ENCODE peak calls at places on chromosomes 4 and X, in seven cellular contexts. One of them, this sample, is unnamed.

GRCh38 chrX:154010330-154011087 is 9.2 kb downstream of the IRAK1 start:
- DNase-seq in SHP77 treated with DMSO at 0.1 percent for 48 hours: no peak
- DNase-seq in ureter: no peak
- DNase-seq in activated CD8-positive, alpha-beta memory T cell treated with anti-CD3 and anti-CD28 coated beads for 48 hours: no peak
- DNase-seq in stimulated activated CD4-positive, alpha-beta T cell treated with anti-CD3 and anti-CD28 coated beads, TNF-alpha, amount 100 ng/mL, for 48 hours: no peak
- DNase-seq in AG08396: no peak
- DNase-seq in neural crest cell: no peak
- DNase-seq in this sample: no peak

GRCh38 chr4:136558940-136559494 is 973.3 kb downstream of the PCDH18 start:
- DNase-seq in SHP77 treated with DMSO at 0.1 percent for 48 hours: no peak
- DNase-seq in ureter: no peak
- DNase-seq in activated CD8-positive, alpha-beta memory T cell treated with anti-CD3 and anti-CD28 coated beads for 48 hours: no peak
- DNase-seq in stimulated activated CD4-positive, alpha-beta T cell treated with anti-CD3 and anti-CD28 coated beads, TNF-alpha, amount 100 ng/mL, for 48 hours: no peak
- DNase-seq in AG08396: no peak
- DNase-seq in neural crest cell: no peak
- DNase-seq in this sample: no peak

GRCh38 chrX:29136904-29137303 is 549.7 kb downstream of the IL1RAPL1 start:
- DNase-seq in SHP77 treated with DMSO at 0.1 percent for 48 hours: no peak
- DNase-seq in ureter: no peak
- DNase-seq in activated CD8-positive, alpha-beta memory T cell treated with anti-CD3 and anti-CD28 coated beads for 48 hours: no peak
- DNase-seq in stimulated activated CD4-positive, alpha-beta T cell treated with anti-CD3 and anti-CD28 coated beads, TNF-alpha, amount 100 ng/mL, for 48 hours: no peak
- DNase-seq in AG08396: no peak
- DNase-seq in neural crest cell: no peak
- DNase-seq in this sample: no peak

GRCh38 chrX:140057001-140057411 is 91.7 kb upstream of the CXorf66 start:
- DNase-seq in SHP77 treated with DMSO at 0.1 percent for 48 hours: no peak
- DNase-seq in ureter: peak; percentile 65
- DNase-seq in activated CD8-positive, alpha-beta memory T cell treated with anti-CD3 and anti-CD28 coated beads for 48 hours: peak; percentile 30
- DNase-seq in stimulated activated CD4-positive, alpha-beta T cell treated with anti-CD3 and anti-CD28 coated beads, TNF-alpha, amount 100 ng/mL, for 48 hours: peak; percentile 62
- DNase-seq in AG08396: peak; percentile 54
- DNase-seq in neural crest cell: peak; percentile 91
- DNase-seq in this sample: peak; percentile 53

GRCh38 chrX:101062171-101062570 is 10.3 kb upstream of the TRMT2B start:
- DNase-seq in SHP77 treated with DMSO at 0.1 percent for 48 hours: no peak
- DNase-seq in ureter: no peak
- DNase-seq in activated CD8-positive, alpha-beta memory T cell treated with anti-CD3 and anti-CD28 coated beads for 48 hours: no peak
- DNase-seq in stimulated activated CD4-positive, alpha-beta T cell treated with anti-CD3 and anti-CD28 coated beads, TNF-alpha, amount 100 ng/mL, for 48 hours: no peak
- DNase-seq in AG08396: no peak
- DNase-seq in neural crest cell: no peak
- DNase-seq in this sample: no peak

GRCh38 chrX:65866762-65867161 is 173.1 kb downstream of the VSIG4 start:
- DNase-seq in SHP77 treated with DMSO at 0.1 percent for 48 hours: no peak
- DNase-seq in ureter: no peak
- DNase-seq in activated CD8-positive, alpha-beta memory T cell treated with anti-CD3 and anti-CD28 coated beads for 48 hours: no peak
- DNase-seq in stimulated activated CD4-positive, alpha-beta T cell treated with anti-CD3 and anti-CD28 coated beads, TNF-alpha, amount 100 ng/mL, for 48 hours: no peak
- DNase-seq in AG08396: no peak
- DNase-seq in neural crest cell: no peak
- DNase-seq in this sample: no peak

GRCh38 chrX:154378059-154378798 is 866 bp upstream of the EMD start:
- DNase-seq in SHP77 treated with DMSO at 0.1 percent for 48 hours: no peak
- DNase-seq in ureter: peak; percentile 81
- DNase-seq in activated CD8-positive, alpha-beta memory T cell treated with anti-CD3 and anti-CD28 coated beads for 48 hours: no peak
- DNase-seq in stimulated activated CD4-positive, alpha-beta T cell treated with anti-CD3 and anti-CD28 coated beads, TNF-alpha, amount 100 ng/mL, for 48 hours: no peak
- DNase-seq in AG08396: no peak
- DNase-seq in neural crest cell: no peak
- DNase-seq in this sample: peak; percentile 48

GRCh38 chrX:96474357-96475125 is 210.1 kb upstream of the DIAPH2 start:
- DNase-seq in SHP77 treated with DMSO at 0.1 percent for 48 hours: no peak
- DNase-seq in ureter: no peak
- DNase-seq in activated CD8-positive, alpha-beta memory T cell treated with anti-CD3 and anti-CD28 coated beads for 48 hours: no peak
- DNase-seq in stimulated activated CD4-positive, alpha-beta T cell treated with anti-CD3 and anti-CD28 coated beads, TNF-alpha, amount 100 ng/mL, for 48 hours: no peak
- DNase-seq in AG08396: no peak
- DNase-seq in neural crest cell: no peak
- DNase-seq in this sample: no peak

GRCh38 chrX:40459576-40460158 is 121.1 kb upstream of the ATP6AP2 start:
- DNase-seq in SHP77 treated with DMSO at 0.1 percent for 48 hours: no peak
- DNase-seq in ureter: no peak
- DNase-seq in activated CD8-positive, alpha-beta memory T cell treated with anti-CD3 and anti-CD28 coated beads for 48 hours: no peak
- DNase-seq in stimulated activated CD4-positive, alpha-beta T cell treated with anti-CD3 and anti-CD28 coated beads, TNF-alpha, amount 100 ng/mL, for 48 hours: no peak
- DNase-seq in AG08396: no peak
- DNase-seq in neural crest cell: peak; percentile 32
- DNase-seq in this sample: no peak

GRCh38 chr4:6658635-6659075 is 18.2 kb downstream of the MRFAP1 start:
- DNase-seq in SHP77 treated with DMSO at 0.1 percent for 48 hours: no peak
- DNase-seq in ureter: no peak
- DNase-seq in activated CD8-positive, alpha-beta memory T cell treated with anti-CD3 and anti-CD28 coated beads for 48 hours: no peak
- DNase-seq in stimulated activated CD4-positive, alpha-beta T cell treated with anti-CD3 and anti-CD28 coated beads, TNF-alpha, amount 100 ng/mL, for 48 hours: peak; percentile 33
- DNase-seq in AG08396: peak; percentile 61
- DNase-seq in neural crest cell: no peak
- DNase-seq in this sample: no peak

GRCh38 chr4:2042207-2042946 is 16.8 kb upstream of the NAT8L start:
- DNase-seq in SHP77 treated with DMSO at 0.1 percent for 48 hours: no peak
- DNase-seq in ureter: no peak
- DNase-seq in activated CD8-positive, alpha-beta memory T cell treated with anti-CD3 and anti-CD28 coated beads for 48 hours: no peak
- DNase-seq in stimulated activated CD4-positive, alpha-beta T cell treated with anti-CD3 and anti-CD28 coated beads, TNF-alpha, amount 100 ng/mL, for 48 hours: no peak
- DNase-seq in AG08396: peak; percentile 77
- DNase-seq in neural crest cell: no peak
- DNase-seq in this sample: no peak